ENCODE peak calls at places on chromosomes 13 and 19, in eight cellular contexts. M is body of pancreas, J is lung, W is Panc1, U is brain microvascular endothelial cell, R is RWPE1, F is SK-N-SH, Z is tibial nerve. C is an unnamed sample.

GRCh38 chr19:2611483-2612464 is 90.7 kb downstream of the GNG7 start:
- DNase-seq in M (no peak), J (no peak), W (no peak), U (no peak), R (no peak), F (no peak), Z (no peak), C (no peak)

GRCh38 chr13:67052550-67053237 is 177.4 kb downstream of the PCDH9 start:
- DNase-seq in M (no peak), J (no peak), W (no peak), U (no peak), R (no peak), F (no peak), Z (no peak), C (no peak)

GRCh38 chr19:49116544-49116943 is 2.4 kb downstream of the LIN7B start:
- DNase-seq in M (no peak), J (no peak), W (no peak), U (no peak), R (no peak), F (no peak), Z (peak), C (no peak)

GRCh38 chr19:3302755-3303154 is 63.6 kb upstream of the NFIC start:
- DNase-seq in M (no peak), J (no peak), W (no peak), U (no peak), R (no peak), F (no peak), Z (no peak), C (no peak)

GRCh38 chr19:55688422-55689218 is 13.6 kb downstream of the EPN1 start:
- DNase-seq in M (no peak), J (no peak), W (no peak), U (no peak), R (no peak), F (no peak), Z (no peak), C (peak)

GRCh38 chr19:5864725-5865486 is 5.4 kb downstream of the FUT5 start:
- DNase-seq in M (no peak), J (no peak), W (no peak), U (no peak), R (no peak), F (peak), Z (no peak), C (no peak)

GRCh38 chr19:46115396-46116109 is 8.9 kb downstream of the IGFL3 start:
- DNase-seq in M (peak), J (no peak), W (no peak), U (peak), R (peak), F (peak), Z (no peak), C (no peak)

GRCh38 chr19:35346193-35347052 is 1.3 kb upstream of the FFAR1 start:
- DNase-seq in M (no peak), J (no peak), W (no peak), U (no peak), R (no peak), F (no peak), Z (peak), C (peak)

GRCh38 chr19:34808566-34808965 is 35.6 kb upstream of the ZNF599 start:
- DNase-seq in M (no peak), J (no peak), W (no peak), U (peak), R (peak), F (no peak), Z (no peak), C (no peak)

GRCh38 chr13:32264407-32264806 is 50.8 kb downstream of the ZAR1L start:
- DNase-seq in M (peak), J (peak), W (no peak), U (peak), R (no peak), F (no peak), Z (peak), C (peak)

GRCh38 chr19:19575411-19575810 is 37.3 kb downstream of the CILP2 start:
- DNase-seq in M (no peak), J (no peak), W (no peak), U (no peak), R (no peak), F (no peak), Z (no peak), C (no peak)

GRCh38 chr19:12789098-12789903 is 2.0 kb upstream of the JUNB start:
- DNase-seq in M (no peak), J (no peak), W (no peak), U (no peak), R (peak), F (no peak), Z (no peak), C (no peak)

GRCh38 chr13:45063261-45063870 is 56.9 kb upstream of the GTF2F2 start:
- DNase-seq in M (no peak), J (no peak), W (no peak), U (peak), R (no peak), F (no peak), Z (no peak), C (no peak)

GRCh38 chr19:49339364-49340068 is 4.3 kb downstream of the CD37 start:
- DNase-seq in M (peak), J (peak), W (no peak), U (peak), R (peak), F (peak), Z (peak), C (peak)

GRCh38 chr13:88339271-88339741 is 668.1 kb downstream of the SLITRK5 start:
- DNase-seq in M (no peak), J (no peak), W (no peak), U (no peak), R (no peak), F (no peak), Z (no peak), C (peak)

GRCh38 chr13:67134322-67135129 is 95.6 kb downstream of the PCDH9 start:
- DNase-seq in M (no peak), J (no peak), W (no peak), U (peak), R (no peak), F (no peak), Z (no peak), C (no peak)

GRCh38 chr19:28508666-28509065 is 704.3 kb downstream of the UQCRFS1 start:
- DNase-seq in M (no peak), J (no peak), W (no peak), U (no peak), R (no peak), F (no peak), Z (no peak), C (no peak)

GRCh38 chr19:35750167-35750566 is 1.8 kb downstream of the LIN37 start:
- DNase-seq in M (no peak), J (no peak), W (no peak), U (no peak), R (no peak), F (no peak), Z (no peak), C (no peak)

GRCh38 chr13:34139660-34140059 is 321.7 kb downstream of the RFC3 start:
- DNase-seq in M (no peak), J (no peak), W (no peak), U (no peak), R (no peak), F (no peak), Z (no peak), C (no peak)

GRCh38 chr13:26919311-26919710 is 158.7 kb upstream of the GPR12 start:
- DNase-seq in M (no peak), J (no peak), W (no peak), U (no peak), R (no peak), F (no peak), Z (no peak), C (no peak)

GRCh38 chr19:7509625-7510024 is 6.3 kb upstream of the ZNF358 start:
- DNase-seq in M (no peak), J (no peak), W (no peak), U (no peak), R (no peak), F (no peak), Z (no peak), C (no peak)

GRCh38 chr19:56639217-56639616 is 3.7 kb upstream of the SMIM17 start:
- DNase-seq in M (no peak), J (no peak), W (no peak), U (no peak), R (no peak), F (no peak), Z (no peak), C (no peak)

GRCh38 chr13:78610381-78610883 is 7.1 kb upstream of the POU4F1 start:
- DNase-seq in M (no peak), J (no peak), W (no peak), U (no peak), R (no peak), F (no peak), Z (no peak), C (no peak)

GRCh38 chr19:47225746-47226425 is 5.1 kb downstream of the BBC3 start:
- DNase-seq in M (peak), J (peak), W (no peak), U (peak), R (peak), F (peak), Z (peak), C (peak)

GRCh38 chr19:43526884-43527859 is at the start of gene ETHE1:
- DNase-seq in M (peak), J (peak), W (no peak), U (peak), R (peak), F (peak), Z (peak), C (peak)

GRCh38 chr13:43156916-43157315 is 133.5 kb downstream of the DNAJC15 start:
- DNase-seq in M (no peak), J (no peak), W (no peak), U (no peak), R (no peak), F (no peak), Z (no peak), C (no peak)

GRCh38 chr19:43469160-43469480 is 3.7 kb upstream of the LYPD3 start:
- DNase-seq in M (no peak), J (no peak), W (no peak), U (no peak), R (no peak), F (no peak), Z (no peak), C (no peak)

GRCh38 chr19:41587101-41587837 is 11.3 kb downstream of the CEACAM21 start:
- DNase-seq in M (no peak), J (no peak), W (no peak), U (no peak), R (no peak), F (no peak), Z (no peak), C (no peak)

GRCh38 chr13:60265566-60265965 is 101.8 kb upstream of the DIAPH3 start:
- DNase-seq in M (no peak), J (no peak), W (no peak), U (no peak), R (no peak), F (no peak), Z (no peak), C (no peak)

GRCh38 chr13:60261432-60262351 is 98.0 kb upstream of the DIAPH3 start:
- DNase-seq in M (peak), J (no peak), W (no peak), U (no peak), R (no peak), F (no peak), Z (no peak), C (no peak)

GRCh38 chr13:60268203-60268555 is 104.5 kb upstream of the DIAPH3 start:
- DNase-seq in M (no peak), J (no peak), W (no peak), U (no peak), R (no peak), F (no peak), Z (no peak), C (no peak)

GRCh38 chr13:60267498-60268202 is 103.9 kb upstream of the DIAPH3 start:
- DNase-seq in M (peak), J (no peak), W (no peak), U (no peak), R (no peak), F (no peak), Z (no peak), C (peak)
- H3K27ac ChIP-seq in M (peak), J (no peak), W (no peak), U (no peak), R (no peak), F (no peak), Z (no peak), C (no peak)

DNA sequence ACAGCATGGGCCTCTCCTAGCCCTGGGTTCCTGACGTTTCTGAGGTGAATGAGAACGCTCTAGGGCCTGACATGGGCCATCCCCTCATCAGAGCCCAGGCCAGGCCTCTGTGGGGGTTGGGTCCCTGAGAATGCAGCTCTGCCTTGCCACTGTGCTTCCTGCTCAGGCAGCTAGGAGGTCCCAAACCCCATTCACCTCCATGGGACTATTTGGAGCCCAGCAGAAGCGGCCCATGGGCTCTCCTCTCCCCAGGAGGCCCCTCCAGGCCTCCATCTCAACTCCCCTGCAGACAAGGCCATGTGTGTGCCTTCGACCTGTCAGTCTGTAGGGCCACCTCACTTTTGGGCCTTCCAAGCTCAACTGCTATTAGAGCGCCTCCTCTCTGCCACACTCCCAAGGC is 36.9 kb downstream of the ELL start:
- DNase-seq in M (no peak), J (no peak), W (no peak), U (no peak), R (no peak), F (no peak), Z (no peak), C (no peak)
- H3K27ac ChIP-seq in M (no peak), J (no peak), W (no peak), U (no peak), R (peak), F (no peak), Z (no peak), C (no peak)

DNA sequence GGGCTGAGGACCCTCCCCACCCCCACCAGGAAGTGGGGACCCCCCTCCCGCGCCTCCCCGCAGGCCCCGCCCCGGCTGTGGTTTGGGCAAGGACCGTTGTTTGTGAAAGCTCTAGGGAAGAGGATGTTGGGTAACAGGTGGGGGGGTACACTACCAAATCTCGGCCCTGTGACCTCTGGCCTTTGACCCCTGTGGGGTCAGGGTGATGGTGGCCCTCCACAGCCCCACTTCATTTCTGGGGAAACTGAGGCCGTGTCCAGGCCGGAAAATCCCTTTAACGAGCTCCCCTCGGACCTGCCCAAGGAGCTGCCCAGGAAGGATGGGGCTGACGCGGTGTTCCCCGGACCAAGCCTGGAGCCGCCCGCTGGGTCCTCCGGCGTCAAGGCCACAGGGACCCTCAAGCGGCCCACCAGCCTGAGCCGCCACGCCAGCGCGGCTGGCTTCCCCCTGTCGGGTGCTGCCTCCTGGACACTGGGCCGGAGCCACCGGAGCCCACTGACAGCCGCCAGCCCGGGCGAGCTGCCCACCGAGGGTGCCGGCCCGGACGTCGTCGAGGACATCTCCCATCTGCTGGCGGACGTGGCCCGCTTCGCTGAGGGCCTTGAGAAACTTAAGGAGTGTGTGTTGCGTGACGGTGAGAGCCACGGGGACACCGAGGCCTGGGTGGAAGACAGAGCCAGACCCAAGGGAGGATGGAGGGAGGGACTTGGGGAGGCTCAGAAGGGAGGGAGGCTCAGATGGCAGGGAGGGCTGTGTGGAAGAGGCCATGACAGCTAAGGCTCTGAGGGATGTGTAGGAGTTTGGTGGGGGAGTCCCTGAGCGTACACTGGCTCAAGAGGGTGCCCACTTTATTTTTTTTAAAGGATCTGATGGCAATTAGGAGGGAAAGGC is 1.4 kb downstream of the ARHGAP45 start:
- DNase-seq in M (no peak), J (no peak), W (no peak), U (no peak), R (no peak), F (no peak), Z (peak), C (peak)
- H3K27ac ChIP-seq in M (no peak), J (no peak), W (no peak), U (no peak), R (no peak), F (no peak), Z (peak), C (peak)

GRCh38 chr13:37344051-37344450 is 238.6 kb upstream of the CSNK1A1L start:
- DNase-seq in M (no peak), J (no peak), W (no peak), U (no peak), R (no peak), F (peak), Z (no peak), C (no peak)

GRCh38 chr13:37342205-37342604 is 236.7 kb upstream of the CSNK1A1L start:
- DNase-seq in M (no peak), J (no peak), W (no peak), U (no peak), R (no peak), F (no peak), Z (no peak), C (no peak)

GRCh38 chr13:37340911-37341670 is 235.6 kb upstream of the CSNK1A1L start:
- DNase-seq in M (no peak), J (no peak), W (no peak), U (no peak), R (no peak), F (no peak), Z (no peak), C (no peak)

GRCh38 chr13:37338721-37339120 is 233.3 kb upstream of the CSNK1A1L start:
- DNase-seq in M (no peak), J (no peak), W (no peak), U (no peak), R (no peak), F (no peak), Z (no peak), C (no peak)
- H3K27ac ChIP-seq in M (no peak), J (no peak), W (no peak), U (no peak), R (no peak), F (no peak), Z (no peak), C (no peak)

DNA sequence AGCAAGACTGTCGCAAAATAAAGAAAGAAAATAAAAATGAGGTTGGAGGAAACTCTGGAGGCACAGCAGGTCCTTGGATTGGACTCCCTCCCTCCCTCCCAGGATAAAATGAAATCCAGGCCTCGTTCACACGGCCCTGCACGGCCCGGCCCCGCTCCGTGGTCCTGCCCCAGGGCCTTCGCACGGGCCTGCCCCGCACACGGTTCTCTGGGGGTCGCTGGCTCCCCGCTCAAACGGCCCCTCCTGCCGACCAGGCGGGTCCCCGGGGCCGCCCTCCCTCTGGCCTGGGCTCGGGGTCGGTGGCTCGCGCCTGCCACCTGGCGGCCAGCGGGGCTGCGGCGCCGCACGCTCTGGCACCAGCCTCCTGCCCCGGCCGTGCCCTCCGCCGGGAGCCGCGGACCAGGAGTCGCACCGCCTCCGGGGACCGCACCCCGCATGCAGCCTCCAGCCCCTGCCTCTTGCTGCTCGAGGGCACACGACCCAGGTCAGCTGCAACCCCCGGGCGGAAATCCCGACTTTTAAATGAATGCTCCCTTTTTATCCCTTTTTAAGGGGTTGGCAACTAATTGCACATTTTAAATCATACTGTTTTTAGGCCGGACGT is 1.5 kb upstream of the WDR18 start:
- DNase-seq in M (peak), J (peak), W (no peak), U (peak), R (peak), F (peak), Z (peak), C (peak)
- H3K27ac ChIP-seq in M (no peak), J (no peak), W (peak), U (no peak), R (peak), F (peak), Z (peak), C (peak)

DNA sequence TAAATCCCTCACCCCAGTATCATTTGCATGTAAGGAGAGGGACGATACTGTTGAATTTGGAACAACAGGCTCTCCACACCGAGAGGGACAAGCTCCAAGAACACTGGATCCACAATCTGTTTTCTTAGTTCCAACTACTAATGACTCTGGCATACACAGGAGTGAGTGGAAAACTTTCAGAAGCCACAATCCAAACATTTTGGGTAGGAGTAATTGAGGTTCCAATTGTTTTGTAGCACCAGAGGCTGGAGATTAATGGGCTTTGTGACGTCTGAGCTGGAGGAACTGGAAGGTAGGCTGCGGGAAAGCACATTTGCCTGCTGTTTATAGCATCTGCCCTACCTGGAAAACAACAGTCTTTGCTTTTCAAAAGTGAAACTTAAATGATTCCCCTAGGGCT is 156.7 kb downstream of the FLT1 start:
- DNase-seq in M (no peak), J (no peak), W (no peak), U (no peak), R (no peak), F (no peak), Z (no peak), C (no peak)
- H3K27ac ChIP-seq in M (no peak), J (peak), W (no peak), U (peak), R (no peak), F (no peak), Z (no peak), C (no peak)